ENCODE peak calls at places on chromosome 21, in ten cellular contexts. T is mammary epithelial cell; A is right atrium auricular region; S is CD4-positive, CD25-positive, alpha-beta regulatory T cell; J is cardiac muscle cell; O is tibial nerve; H is MM.1S; G is brain microvascular endothelial cell; Z is CD4-positive, alpha-beta memory T cell; X is thoracic aorta. V is an unnamed sample.

GRCh38 chr21:29638761-29639327 is 301.0 kb downstream of the GRIK1 start:
- DNase-seq in T (no peak), A (no peak), S (no peak), X (no peak), O (no peak), H (no peak), Z (no peak), J (no peak), G (no peak), V (no peak)

GRCh38 chr21:29245104-29245643 is 53.5 kb upstream of the BACH1 start:
- DNase-seq in O (no peak), G (no peak), J (no peak), A (no peak), H (no peak), T (no peak), S (no peak), Z (no peak), X (no peak), V (no peak)

GRCh38 chr21:35976929-35977328 is 83.4 kb downstream of the SETD4 start:
- DNase-seq in J (no peak), T (no peak), O (no peak), G (no peak), X (no peak), A (no peak), S (no peak), Z (no peak), H (no peak), V (no peak)

GRCh38 chr21:27429612-27430361 is 462.9 kb upstream of the ADAMTS5 start:
- DNase-seq in O (no peak), J (no peak), S (no peak), A (no peak), G (no peak), T (no peak), Z (no peak), H (no peak), X (no peak), V (no peak)

GRCh38 chr21:44989538-44989888 is 49.7 kb downstream of the SLX9 start:
- DNase-seq in O (no peak), J (no peak), S (no peak), A (no peak), X (no peak), H (no peak), G (no peak), T (no peak), Z (no peak), V (peak)

GRCh38 chr21:14454642-14455009 is 71.7 kb upstream of the HSPA13 start:
- DNase-seq in A (no peak), J (no peak), O (no peak), G (no peak), Z (no peak), H (peak), T (no peak), X (no peak), S (no peak), V (no peak)

GRCh38 chr21:45270306-45270821 is 17.3 kb downstream of the POFUT2 start:
- DNase-seq in A (no peak), G (no peak), H (no peak), O (no peak), J (no peak), X (no peak), S (no peak), T (no peak), Z (no peak), V (peak)

GRCh38 chr21:36211660-36212512 is 55.3 kb downstream of the DOP1B start:
- DNase-seq in O (no peak), S (no peak), G (peak), H (no peak), J (no peak), A (no peak), Z (no peak), X (no peak), T (peak), V (peak)

GRCh38 chr21:45325206-45326168 is 37.8 kb upstream of the POFUT2 start:
- DNase-seq in J (no peak), H (no peak), T (no peak), Z (no peak), O (no peak), S (no peak), X (no peak), G (no peak), A (no peak), V (peak)

GRCh38 chr21:35779690-35780570 is 280.4 kb downstream of the SETD4 start:
- DNase-seq in J (no peak), G (peak), T (peak), S (no peak), O (no peak), A (no peak), H (no peak), Z (no peak), X (no peak), V (no peak)

GRCh38 chr21:28639742-28640141 is 352.9 kb downstream of the LTN1 start:
- DNase-seq in O (no peak), S (no peak), A (no peak), G (no peak), J (no peak), T (peak), Z (no peak), X (no peak), H (no peak), V (no peak)

GRCh38 chr21:27040738-27041137 is 73.8 kb upstream of the ADAMTS5 start:
- DNase-seq in H (no peak), O (no peak), S (no peak), T (peak), G (no peak), X (no peak), Z (no peak), J (no peak), A (no peak), V (no peak)

GRCh38 chr21:39385299-39386145 is 36.6 kb upstream of the HMGN1 start:
- DNase-seq in X (no peak), O (no peak), G (peak), T (peak), S (peak), H (no peak), J (no peak), A (no peak), Z (peak), V (peak)

GRCh38 chr21:38467911-38468310 is 30.4 kb downstream of the ERG start:
- DNase-seq in T (peak), X (no peak), H (no peak), O (no peak), Z (no peak), J (no peak), G (no peak), S (no peak), A (no peak), V (no peak)

GRCh38 chr21:21230672-21231071 is 232.5 kb downstream of the NCAM2 start:
- DNase-seq in A (no peak), J (peak), O (no peak), X (no peak), S (no peak), T (no peak), Z (no peak), H (peak), G (no peak), V (no peak)

GRCh38 chr21:46119565-46120271 is 21.8 kb downstream of the COL6A2 start:
- DNase-seq in Z (no peak), J (no peak), H (no peak), O (no peak), X (no peak), T (no peak), G (no peak), A (no peak), S (no peak), V (peak)

GRCh38 chr21:25970254-25970930 is 200.2 kb downstream of the APP start:
- DNase-seq in G (peak), Z (no peak), T (no peak), A (no peak), X (no peak), H (no peak), S (no peak), O (no peak), J (no peak), V (no peak)
- H3K27ac ChIP-seq in G (no peak), Z (no peak), T (no peak), A (peak), X (no peak), H (no peak), S (no peak), O (peak), J (no peak), V (peak)

DNA sequence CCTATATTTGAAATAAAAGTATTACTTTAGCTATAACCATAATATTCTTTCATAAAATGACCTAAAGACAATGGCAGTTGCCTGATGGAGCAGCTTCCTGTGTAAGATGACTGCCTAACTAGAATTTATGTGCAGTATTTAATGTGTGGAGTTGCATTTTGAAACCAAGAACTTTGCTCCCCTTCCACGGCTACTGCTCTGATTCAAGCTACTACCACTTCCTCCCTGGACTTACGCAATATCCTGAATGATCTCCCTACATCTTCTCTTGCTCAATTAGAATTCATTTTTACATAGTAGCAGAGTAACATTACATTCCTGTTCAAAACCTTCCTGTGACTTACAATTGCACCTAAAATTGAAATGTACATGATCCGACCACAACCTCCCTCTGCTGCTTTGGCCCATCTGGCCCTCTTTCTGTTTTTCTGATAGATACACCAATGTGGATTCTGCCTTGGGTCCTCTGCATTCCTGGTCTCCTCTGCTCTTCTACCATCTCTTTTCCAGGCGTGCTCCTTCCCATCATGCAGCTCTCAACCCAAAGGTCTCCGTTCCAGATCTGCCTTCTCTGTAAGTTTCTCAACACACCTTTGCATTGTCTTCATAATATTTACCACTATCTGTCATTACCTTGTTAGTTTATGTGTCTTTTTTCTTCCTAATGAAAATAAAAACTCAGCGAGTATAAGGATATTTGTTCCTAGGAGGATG is 47.4 kb upstream of the USP25 start:
- DNase-seq in S (no peak), J (no peak), H (no peak), T (peak), G (peak), Z (no peak), O (no peak), A (no peak), X (no peak), V (no peak)
- H3K4me3 ChIP-seq in S (no peak), J (no peak), H (no peak), T (no peak), G (no peak), Z (no peak), O (no peak), A (no peak), X (no peak), V (no peak)

GRCh38 chr21:43658094-43658725 is 1.1 kb downstream of the HSF2BP start:
- DNase-seq in O (no peak), A (no peak), S (no peak), Z (no peak), G (no peak), T (no peak), X (no peak), H (no peak), J (no peak), V (no peak)
- H3K27ac ChIP-seq in O (no peak), A (no peak), S (peak), Z (no peak), G (no peak), T (no peak), X (no peak), H (no peak), J (no peak), V (no peak)

GRCh38 chr21:34027727-34028461 is 45.5 kb upstream of the MRPS6 start:
- DNase-seq in J (no peak), S (no peak), A (no peak), O (no peak), X (no peak), H (no peak), T (no peak), Z (no peak), G (peak), V (no peak)

GRCh38 chr21:34031835-34032370 is 41.5 kb upstream of the MRPS6 start:
- DNase-seq in S (no peak), O (no peak), X (no peak), J (no peak), Z (no peak), G (no peak), A (no peak), H (peak), T (no peak), V (no peak)

GRCh38 chr21:34024382-34024693 is 49.0 kb upstream of the MRPS6 start:
- DNase-seq in Z (no peak), X (no peak), T (no peak), J (no peak), A (no peak), S (no peak), O (no peak), G (no peak), H (no peak), V (no peak)

GRCh38 chr21:34034369-34035014 is 38.9 kb upstream of the MRPS6 start:
- DNase-seq in T (no peak), Z (no peak), A (no peak), S (no peak), H (no peak), O (no peak), G (no peak), J (no peak), X (no peak), V (no peak)

GRCh38 chr21:34029724-34030528 is 43.5 kb upstream of the MRPS6 start:
- DNase-seq in J (peak), A (peak), H (peak), T (peak), O (peak), S (peak), X (no peak), Z (peak), G (peak), V (no peak)
- H3K4me3 ChIP-seq in J (no peak), A (no peak), H (peak), T (no peak), O (no peak), S (peak), X (peak), Z (no peak), G (peak), V (no peak)

GRCh38 chr21:25425156-25425555 is 182.1 kb downstream of the MRPL39 start:
- DNase-seq in X (no peak), G (no peak), O (no peak), A (no peak), H (no peak), J (no peak), Z (no peak), T (no peak), S (no peak), V (no peak)

GRCh38 chr21:25424674-25425073 is 182.6 kb downstream of the MRPL39 start:
- DNase-seq in T (no peak), S (no peak), G (no peak), H (no peak), J (no peak), O (no peak), A (no peak), Z (no peak), X (no peak), V (no peak)

GRCh38 chr21:25427828-25428227 is 179.5 kb downstream of the MRPL39 start:
- DNase-seq in O (no peak), X (no peak), Z (no peak), H (no peak), J (no peak), G (no peak), A (no peak), S (no peak), T (no peak), V (no peak)

GRCh38 chr21:25426580-25426979 is 180.7 kb downstream of the MRPL39 start:
- DNase-seq in T (no peak), X (no peak), A (no peak), O (no peak), J (no peak), S (no peak), Z (no peak), H (no peak), G (no peak), V (no peak)

DNA sequence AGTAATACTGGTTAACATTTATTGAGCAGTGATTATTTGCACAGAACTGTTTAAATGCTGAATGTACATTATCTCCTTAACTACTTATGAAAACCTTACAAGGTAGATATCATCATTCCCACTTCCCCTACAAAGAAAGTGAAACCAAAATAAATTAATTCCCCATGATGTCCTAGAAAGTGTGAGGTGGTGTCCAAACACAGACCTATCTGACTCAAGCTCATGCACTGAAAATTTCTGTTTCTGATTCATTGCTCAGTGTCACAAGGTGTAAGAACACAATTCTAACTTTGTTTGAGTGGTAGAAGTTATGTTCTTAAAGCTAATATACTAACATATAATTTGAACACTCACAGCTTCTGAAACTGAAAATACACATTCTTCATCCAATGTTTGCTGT is 178.7 kb downstream of the MRPL39 start:
- DNase-seq in Z (no peak), A (no peak), S (no peak), T (peak), O (no peak), X (no peak), H (peak), G (no peak), J (no peak), V (no peak)
- H3K27ac ChIP-seq in Z (no peak), A (no peak), S (no peak), T (no peak), O (no peak), X (no peak), H (peak), G (no peak), J (no peak), V (no peak)

GRCh38 chr21:42592156-42592820 is 61.1 kb upstream of the PDE9A start:
- DNase-seq in S (no peak), Z (no peak), J (no peak), H (no peak), A (no peak), O (no peak), T (no peak), X (no peak), G (no peak), V (no peak)

GRCh38 chr21:42594616-42595280 is 58.7 kb upstream of the PDE9A start:
- DNase-seq in Z (no peak), T (no peak), H (no peak), O (no peak), X (no peak), G (no peak), J (no peak), A (no peak), S (no peak), V (no peak)

GRCh38 chr21:42593815-42594157 is 59.6 kb upstream of the PDE9A start:
- DNase-seq in H (no peak), O (no peak), S (no peak), X (no peak), A (no peak), J (no peak), T (no peak), Z (no peak), G (no peak), V (no peak)

GRCh38 chr21:42591170-42591869 is 62.1 kb upstream of the PDE9A start:
- DNase-seq in J (no peak), X (no peak), H (no peak), S (no peak), O (no peak), T (no peak), A (no peak), G (no peak), Z (no peak), V (no peak)

GRCh38 chr21:42593007-42593814 is 60.2 kb upstream of the PDE9A start:
- DNase-seq in X (no peak), J (peak), T (peak), A (no peak), Z (peak), G (peak), S (peak), O (peak), H (peak), V (peak)
- H3K4me3 ChIP-seq in X (no peak), J (no peak), T (peak), A (no peak), Z (no peak), G (no peak), S (no peak), O (no peak), H (peak), V (no peak)

GRCh38 chr21:42990251-42990650 is 15.9 kb downstream of the PKNOX1 start:
- DNase-seq in J (no peak), A (no peak), Z (no peak), H (no peak), T (no peak), G (no peak), O (no peak), S (no peak), X (no peak), V (no peak)
- H3K27ac ChIP-seq in J (peak), A (no peak), Z (no peak), H (no peak), T (no peak), G (no peak), O (no peak), S (no peak), X (no peak), V (no peak)